ENCODE peak calls at places on chromosomes 1 and 21, in seven cellular contexts. B is cardiac muscle cell, X is hepatocyte, S is adipocyte, F is GM23248, I is OCI-LY7, G is mucosa of descending colon. L is an unnamed sample. For H3K4me1 and H3K9me3, the result is how much of the 10 kb centered on the place peaks cover.

GRCh38 chr1:8343464-8344001 is 25.6 kb downstream of the SLC45A1 start:
- DNase-seq in B (no peak), X (peak), S (peak), F (peak), I (no peak), G (peak), L (no peak)

GRCh38 chr1:30366914-30367313 is 356.5 kb downstream of the MATN1 start:
- DNase-seq in B (no peak), X (no peak), S (no peak), F (no peak), I (no peak), G (no peak), L (no peak)

GRCh38 chr1:2796890-2797740 is 4.4 kb downstream of the TTC34 start:
- DNase-seq in B (no peak), X (no peak), S (no peak), F (no peak), I (no peak), G (no peak), L (no peak)

GRCh38 chr1:14064649-14065442 is 364.9 kb downstream of the PRDM2 start:
- DNase-seq in B (no peak), X (no peak), S (no peak), F (no peak), I (no peak), G (no peak), L (no peak)

GRCh38 chr1:18230840-18231239 is 123.2 kb downstream of the IGSF21 start:
- DNase-seq in B (no peak), X (no peak), S (no peak), F (no peak), I (no peak), G (no peak), L (no peak)

GRCh38 chr1:32612189-32612881 is 38.0 kb downstream of the ZBTB8OS start:
- DNase-seq in B (peak), X (peak), S (peak), F (peak), I (no peak), G (peak), L (peak)

GRCh38 chr1:156897078-156897825 is 3.7 kb downstream of the PEAR1 start:
- DNase-seq in B (no peak), X (no peak), S (peak), F (peak), I (no peak), G (no peak), L (no peak)

GRCh38 chr1:211808475-211808874 is 22.1 kb downstream of the LPGAT1 start:
- DNase-seq in B (no peak), X (no peak), S (no peak), F (no peak), I (no peak), G (no peak), L (no peak)

GRCh38 chr1:10745383-10745782 is 51.1 kb downstream of the CASZ1 start:
- DNase-seq in B (peak), X (no peak), S (no peak), F (no peak), I (no peak), G (no peak), L (no peak)

GRCh38 chr1:241627453-241628329 is 12.5 kb downstream of the CHML start:
- DNase-seq in B (peak), X (peak), S (peak), F (peak), I (peak), G (peak), L (peak)

GRCh38 chr1:58818075-58818474 is 34.2 kb upstream of the JUN start:
- DNase-seq in B (no peak), X (no peak), S (peak), F (peak), I (no peak), G (no peak), L (no peak)

GRCh38 chr21:17931080-17931479 is 111.9 kb upstream of the C21orf91 start:
- DNase-seq in B (no peak), X (no peak), S (no peak), F (no peak), I (peak), G (no peak), L (peak)

GRCh38 chr1:31476891-31477846 is 64.2 kb downstream of the SERINC2 start:
- DNase-seq in B (no peak), X (no peak), S (peak), F (peak), I (peak), G (no peak), L (no peak)

GRCh38 chr1:61227857-61228557 is 145.6 kb downstream of the NFIA start:
- DNase-seq in B (no peak), X (no peak), S (no peak), F (no peak), I (no peak), G (no peak), L (no peak)

GRCh38 chr1:53473463-53473862 is 14.3 kb downstream of the DMRTB1 start:
- DNase-seq in B (no peak), X (no peak), S (peak), F (peak), I (no peak), G (peak), L (no peak)

GRCh38 chr1:111789666-111790316 is 34.1 kb downstream of the DDX20 start:
- DNase-seq in B (no peak), X (no peak), S (peak), F (peak), I (no peak), G (no peak), L (no peak)

GRCh38 chr1:62800274-62800673 is 16.3 kb downstream of the ATG4C start:
- DNase-seq in B (no peak), X (no peak), S (no peak), F (no peak), I (peak), G (no peak), L (no peak)

GRCh38 chr1:185917646-185918045 is 183.5 kb downstream of the HMCN1 start:
- DNase-seq in B (peak), X (peak), S (peak), F (peak), I (no peak), G (peak), L (no peak)

GRCh38 chr1:178188306-178188705 is 94.4 kb downstream of the RASAL2 start:
- DNase-seq in B (no peak), X (no peak), S (no peak), F (no peak), I (no peak), G (no peak), L (no peak)

GRCh38 chr21:25733859-25734653 is 648 bp downstream of the ATP5PF start:
- DNase-seq in B (peak), X (peak), S (peak), F (peak), I (peak), G (peak), L (peak)

GRCh38 chr1:232890340-232890953 is 60.0 kb upstream of the NTPCR start:
- DNase-seq in B (no peak), X (no peak), S (no peak), F (peak), I (no peak), G (no peak), L (no peak)

GRCh38 chr1:25026304-25026703 is 96.2 kb upstream of the RUNX3 start:
- DNase-seq in B (no peak), X (no peak), S (no peak), F (no peak), I (no peak), G (no peak), L (no peak)
- H3K4me1 ChIP-seq in B (under half), X (under half), S (under half), F (under half), I (half or more), G (under half), L (half or more)

GRCh38 chr1:143653403-143653802 is 318.4 kb downstream of the FAM72C start:
- DNase-seq in B (no peak), X (no peak), S (no peak), F (no peak), I (no peak), G (no peak), L (no peak)
- H3K9me3 ChIP-seq in B (under half), X (under half), S (under half), F (under half), I (under half), G (under half), L (under half)

GRCh38 chr1:4509206-4509605 is 145.2 kb upstream of the AJAP1 start:
- DNase-seq in B (no peak), X (no peak), S (no peak), F (no peak), I (no peak), G (no peak), L (no peak)
- H3K4me1 ChIP-seq in B (under half), X (under half), S (under half), F (under half), I (under half), G (under half), L (under half)

DNA sequence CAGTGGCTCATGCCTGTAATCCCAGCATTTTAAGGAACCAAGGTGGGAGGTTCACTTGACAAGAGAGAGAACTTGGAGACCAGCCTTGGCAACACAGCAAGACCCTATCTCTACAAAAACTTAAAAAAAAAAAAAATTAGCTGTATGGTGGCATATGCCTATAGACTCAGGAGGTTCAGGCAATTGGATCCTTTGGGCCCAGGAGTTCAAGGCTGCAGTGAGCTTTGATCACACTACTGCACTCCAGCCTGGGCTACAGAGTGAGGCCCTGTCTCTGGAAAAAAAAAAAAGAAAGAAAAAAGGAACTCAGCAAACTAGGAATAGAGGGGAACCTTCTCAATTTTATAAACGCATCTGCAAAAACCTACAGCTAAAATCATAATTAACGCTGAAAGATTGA is 21.8 kb downstream of the HSF2BP start:
- DNase-seq in B (no peak), X (no peak), S (no peak), F (no peak), I (no peak), G (no peak), L (no peak)
- H3K9me3 ChIP-seq in B (under half), X (under half), S (under half), F (under half), I (under half), G (under half), L (under half)

GRCh38 chr1:67261646-67262045 is 46.0 kb upstream of the IL12RB2 start:
- DNase-seq in B (no peak), X (peak), S (no peak), F (no peak), I (peak), G (peak), L (peak)
- H3K4me1 ChIP-seq in B (under half), X (under half), S (under half), F (under half), I (under half), G (under half), L (under half)

GRCh38 chr1:5727871-5728643 is 264.2 kb downstream of the NPHP4 start:
- DNase-seq in B (no peak), X (no peak), S (no peak), F (no peak), I (no peak), G (no peak), L (no peak)
- H3K9me3 ChIP-seq in B (under half), X (under half), S (under half), F (under half), I (under half), G (under half), L (under half)

DNA sequence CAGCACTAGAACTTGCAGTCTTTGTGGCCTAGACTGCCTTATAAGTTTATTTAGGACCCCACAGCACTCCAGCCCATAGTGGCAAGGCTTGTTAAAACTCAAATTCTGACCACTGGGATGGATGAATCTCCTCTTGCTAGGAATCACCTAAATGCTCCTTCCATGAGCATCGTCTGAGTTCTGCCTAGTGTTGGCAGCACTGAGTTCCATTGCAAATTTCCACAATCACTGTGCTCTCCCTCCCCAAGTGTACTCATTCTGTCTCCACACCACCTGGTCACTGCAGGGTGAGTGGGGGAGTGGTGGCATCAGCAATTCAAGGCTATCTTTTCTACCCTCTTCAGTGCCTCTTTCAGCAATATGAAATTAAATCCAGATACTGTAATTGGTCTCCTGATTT is 46.7 kb upstream of the PTBP2 start:
- DNase-seq in B (no peak), X (no peak), S (no peak), F (no peak), I (no peak), G (no peak), L (no peak)
- H3K4me1 ChIP-seq in B (under half), X (under half), S (under half), F (under half), I (under half), G (under half), L (under half)

GRCh38 chr21:15379776-15380175 is 315.0 kb upstream of the NRIP1 start:
- DNase-seq in B (no peak), X (no peak), S (no peak), F (no peak), I (no peak), G (no peak), L (no peak)
- H3K9me3 ChIP-seq in B (under half), X (under half), S (under half), F (under half), I (under half), G (under half), L (under half)